ENCODE peak calls at places on chromosomes 4 and X, in five cellular contexts. U, W, P, F and T are unnamed samples.

GRCh38 chr4:7823416-7823824 is 116.2 kb downstream of the AFAP1 start:
- DNase-seq in P (no peak), U (peak; percentile 66), F (no peak), W (peak; percentile 75), T (no peak)

GRCh38 chrX:17669458-17669857 is 67.8 kb upstream of the SCML1 start:
- DNase-seq in F (no peak), U (no peak), W (no peak), P (no peak), T (no peak)

GRCh38 chrX:72308566-72309296 is 3.0 kb upstream of the CITED1 start:
- DNase-seq in P (peak; percentile 50), W (peak; percentile 92), U (peak; percentile 27), F (peak; percentile 71), T (no peak)

GRCh38 chrX:38138157-38138556 is 82.5 kb downstream of the SRPX start:
- DNase-seq in U (no peak), P (no peak), F (no peak), W (no peak), T (no peak)

GRCh38 chr4:109365944-109366343 is 63.5 kb upstream of the COL25A1 start:
- DNase-seq in U (no peak), W (no peak), F (no peak), P (no peak), T (no peak)

GRCh38 chr4:122041312-122041711 is 89.5 kb upstream of the TRPC3 start:
- DNase-seq in P (no peak), W (no peak), U (no peak), F (no peak), T (no peak)

GRCh38 chr4:165628572-165628971 is 244.5 kb upstream of the TLL1 start:
- DNase-seq in U (no peak), F (no peak), W (no peak), P (no peak), T (no peak)

GRCh38 chr4:74423101-74423500 is 21.8 kb upstream of the AREG start:
- DNase-seq in P (peak; percentile 79), F (peak; percentile 65), W (no peak), U (no peak), T (no peak)

GRCh38 chr4:79088991-79089705 is 149.9 kb upstream of the PAQR3 start:
- DNase-seq in U (no peak), F (no peak), W (no peak), P (no peak), T (no peak)

GRCh38 chrX:2848806-2849420 is 20.2 kb downstream of the GYG2 start:
- DNase-seq in P (peak; percentile 54), U (peak; percentile 26), W (no peak), F (no peak), T (no peak)

GRCh38 chrX:153392642-153393321 is 8.4 kb downstream of the PNMA6E start:
- DNase-seq in F (no peak), W (no peak), U (no peak), P (no peak), T (no peak)

DNA sequence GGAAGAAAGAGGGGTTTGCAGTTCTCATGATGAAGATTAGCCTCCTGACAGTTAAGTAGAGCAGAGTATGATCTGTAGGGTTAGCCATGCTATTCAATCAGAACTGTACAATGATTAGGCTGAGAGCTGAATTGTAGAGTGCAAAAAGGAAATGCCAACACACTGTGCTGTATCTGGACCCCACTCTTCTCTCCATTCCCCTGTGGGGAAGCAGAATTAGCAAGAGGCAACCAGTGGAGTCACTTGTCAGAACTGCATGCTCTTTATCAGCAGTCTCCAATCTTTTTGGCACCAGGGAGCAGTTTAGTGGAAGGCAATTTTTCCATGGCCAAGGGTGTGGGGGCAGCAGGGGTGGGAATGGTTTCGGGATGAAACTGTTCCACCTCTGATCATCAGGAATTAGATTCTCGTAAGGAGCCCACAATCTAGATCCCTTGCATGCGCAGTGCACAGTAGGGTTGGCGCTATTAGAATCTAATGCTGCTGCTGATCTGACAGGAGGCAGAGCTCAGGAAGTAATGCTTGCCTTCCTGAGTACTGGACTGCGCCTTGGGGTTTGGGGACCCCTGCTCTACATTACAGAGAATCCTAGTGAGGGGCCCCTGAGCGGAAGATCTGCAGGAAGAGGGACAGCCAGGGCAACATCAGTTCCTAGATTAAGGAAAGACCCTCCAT is 19.4 kb downstream of the TBC1D9 start:
- DNase-seq in U (no peak), P (peak; percentile 25), W (peak; percentile 8), F (no peak), T (no peak)
- H3K4me1 ChIP-seq in U (peaks cover 74% of the 10 kb centered on the region), P (peaks cover 10% of the 10 kb centered on the region), W (peaks cover 13% of the 10 kb centered on the region), F (no peaks in the 10 kb centered on the region), T (peaks cover 2% of the 10 kb centered on the region)

GRCh38 chr4:118994030-118994429 is 105.4 kb downstream of the SYNPO2 start:
- DNase-seq in U (no peak), P (peak; percentile 97), W (no peak), F (no peak), T (no peak)
- TF ChIP-seq MXI1 in U (no peak), P (no peak), W (no peak), F (no peak), T (no peak)

GRCh38 chr4:100895572-100896197 is 377.9 kb upstream of the EMCN start:
- DNase-seq in U (no peak), F (no peak), P (no peak), W (no peak), T (peak; percentile 19)
- H3K9ac ChIP-seq in U (no peak overlapping the region), F (no peak overlapping the region), P (no peak overlapping the region), W (peak overlapping the region; percentile 47), T (no peak overlapping the region)

GRCh38 chr4:53463340-53463739 is 85.9 kb downstream of the FIP1L1 start:
- DNase-seq in F (no peak), U (no peak), P (no peak), W (no peak), T (no peak)
- H3K4me1 ChIP-seq in F (no peaks in the 10 kb centered on the region), U (peaks cover 13% of the 10 kb centered on the region), P (peaks cover 7% of the 10 kb centered on the region), W (no peaks in the 10 kb centered on the region), T (no peaks in the 10 kb centered on the region)

GRCh38 chrX:140701480-140701879 is 8.1 kb upstream of the LINC00632 start:
- DNase-seq in U (no peak), F (peak; percentile 10), W (peak; percentile 30), P (peak; percentile 37), T (no peak)
- TF ChIP-seq MXI1 in U (no peak), F (no peak), W (no peak), P (no peak), T (no peak)

DNA sequence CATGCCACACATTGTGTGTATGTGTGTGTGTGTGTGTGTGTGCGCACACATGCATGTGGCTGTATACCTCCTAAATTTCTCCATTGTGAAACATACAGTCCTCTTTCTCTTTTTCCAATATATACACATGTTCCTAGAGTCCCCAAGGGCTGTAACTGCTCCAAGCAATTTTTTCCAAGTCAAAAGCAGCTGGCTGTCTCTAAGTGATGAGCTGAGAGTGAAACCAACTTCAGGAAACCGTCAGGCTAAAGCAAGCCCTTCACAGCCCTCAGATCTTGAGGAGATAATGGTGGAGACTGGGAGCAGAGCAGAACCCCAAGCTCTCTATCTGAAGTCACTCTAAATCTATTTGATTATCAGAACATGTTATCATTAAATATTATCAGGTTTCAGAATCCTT is 496.1 kb upstream of the DIPK2B start:
- DNase-seq in P (no peak), F (no peak), W (no peak), U (no peak), T (no peak)
- H3K9ac ChIP-seq in P (no peak overlapping the region), F (no peak overlapping the region), W (no peak overlapping the region), U (no peak overlapping the region), T (no peak overlapping the region)

GRCh38 chr4:10114607-10115006 is 2.0 kb downstream of the WDR1 start:
- DNase-seq in P (no peak), F (no peak), W (no peak), U (no peak), T (no peak)

GRCh38 chr4:10115657-10116624 is 658 bp downstream of the WDR1 start:
- DNase-seq in W (peak; percentile 74), P (no peak), F (peak; percentile 79), U (peak; percentile 58), T (peak; percentile 23)

GRCh38 chr4:10114147-10114546 is 2.5 kb downstream of the WDR1 start:
- DNase-seq in W (no peak), P (no peak), F (no peak), U (no peak), T (no peak)

GRCh38 chr4:10116625-10117423 is at the start of gene WDR1:
- DNase-seq in F (peak; percentile 98), U (peak; percentile 89), W (peak; percentile 96), P (peak; percentile 94), T (peak; percentile 71)

DNA sequence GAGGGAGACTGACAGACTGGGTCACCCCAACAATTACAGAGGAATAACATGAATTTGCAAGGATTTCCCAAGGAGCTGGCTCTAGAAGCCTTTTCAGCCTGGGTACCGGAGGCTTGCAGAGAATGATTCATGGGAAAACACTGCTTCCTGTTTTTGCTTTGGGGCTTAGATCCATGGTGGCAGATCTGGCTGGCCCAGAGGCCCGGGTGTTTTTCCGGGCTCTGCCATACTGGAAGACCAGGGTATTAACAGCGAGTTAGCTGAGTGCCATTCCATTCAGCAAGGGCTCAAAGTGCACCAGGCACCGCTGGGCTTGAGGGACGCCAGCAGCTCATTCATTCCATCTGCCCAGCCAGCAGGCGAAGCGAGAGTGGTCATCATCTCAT is 1.3 kb downstream of the WDR1 start:
- DNase-seq in P (peak; percentile 60), F (no peak), U (peak; percentile 82), W (no peak), T (no peak)
- H3K4me1 ChIP-seq in P (peaks cover 33% of the 10 kb centered on the region), F (peaks cover 22% of the 10 kb centered on the region), U (peaks cover 89% of the 10 kb centered on the region), W (peaks cover 15% of the 10 kb centered on the region), T (peaks cover 19% of the 10 kb centered on the region)

DNA sequence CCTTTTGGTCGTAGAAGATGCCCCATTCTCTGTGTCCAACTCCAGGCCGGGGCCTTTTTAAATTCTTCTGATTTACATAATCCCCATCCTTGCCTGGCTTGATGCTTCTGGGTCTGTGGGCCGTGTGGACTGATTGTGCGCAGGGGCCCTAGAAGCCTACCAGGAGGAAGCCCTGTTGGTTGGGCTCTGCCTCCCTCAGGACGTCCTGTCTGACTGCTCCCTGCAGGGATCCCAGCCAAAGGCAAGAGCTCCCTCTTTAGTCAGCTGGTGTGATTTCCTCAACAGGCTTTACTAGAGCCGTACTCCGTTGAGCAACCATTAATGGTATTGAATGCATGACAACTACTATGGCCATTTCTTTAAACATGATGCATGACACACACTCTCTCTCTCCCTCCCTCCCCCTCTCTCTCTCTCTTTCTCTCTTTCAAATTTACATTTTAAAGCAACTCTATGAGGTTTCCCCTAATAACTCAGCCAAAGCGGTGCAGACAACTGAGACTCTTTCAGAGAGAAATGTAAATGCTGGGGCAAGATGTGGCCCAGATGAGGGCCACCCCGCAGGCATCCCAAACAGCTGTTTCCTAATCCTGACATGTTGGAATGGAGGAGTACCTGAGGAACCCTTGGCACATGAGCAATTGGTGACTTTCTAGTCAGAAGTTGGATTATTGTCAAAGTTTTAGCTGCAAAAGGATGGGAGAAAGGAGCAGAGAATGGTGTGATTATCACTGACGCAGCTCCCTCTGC is 117.3 kb downstream of the DRD5 start:
- DNase-seq in U (peak; percentile 11), P (peak; percentile 16), W (peak; percentile 50), F (peak; percentile 22), T (no peak)
- TF ChIP-seq MXI1 in U (no peak), P (no peak), W (no peak), F (no peak), T (no peak)

DNA sequence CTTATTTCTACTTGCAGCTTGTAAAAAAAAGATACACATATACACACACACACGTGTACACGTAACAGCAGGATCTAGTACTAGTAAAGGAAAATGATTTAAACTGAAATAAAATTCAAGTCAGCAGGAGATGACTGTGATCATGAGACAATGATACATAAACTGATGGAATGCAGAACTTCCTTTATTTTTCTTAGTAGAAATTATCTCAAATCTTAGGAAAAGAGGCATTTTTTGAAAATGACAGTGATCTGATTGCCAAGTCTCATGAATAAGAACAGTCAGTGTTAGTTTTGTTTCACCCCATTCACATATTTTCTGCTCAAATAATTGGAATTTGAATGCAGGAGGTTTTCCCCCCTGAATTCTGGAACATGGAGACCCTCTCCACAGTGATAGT is 11.2 kb downstream of the APBB2 start:
- DNase-seq in U (no peak), W (no peak), P (peak; percentile 63), F (no peak), T (no peak)
- H3K9ac ChIP-seq in U (no peak overlapping the region), W (peak overlapping the region; percentile 54), P (no peak overlapping the region), F (no peak overlapping the region), T (no peak overlapping the region)